ENCODE peak calls at places on chromosomes 1 and 21, in six cellular contexts. G is SJSA1, O is PC-3, L is body of pancreas, B is endothelial cell of umbilical vein, E is sigmoid colon. Z is an unnamed sample.
A peak's percentile ranks its signal among the peaks of the same experiment; 100 is the strongest.

GRCh38 chr1:240719953-240720700 is 108.2 kb upstream of the GREM2 start:
- DNase-seq in G (no peak), O (no peak), L (no peak), B (no peak), E (no peak), Z (no peak)

GRCh38 chr1:67503974-67504373 is 73.8 kb upstream of the SERBP1 start:
- DNase-seq in G (no peak), O (no peak), L (no peak), B (no peak), E (no peak), Z (no peak)

GRCh38 chr1:154963643-154964042 is 2.1 kb upstream of the PYGO2 start:
- DNase-seq in G (no peak), O (no peak), L (no peak), B (no peak), E (no peak), Z (no peak)

GRCh38 chr1:231122143-231122542 is 39.7 kb upstream of the TRIM67 start:
- DNase-seq in G (no peak), O (no peak), L (no peak), B (no peak), E (no peak), Z (no peak)

GRCh38 chr1:226637147-226637935 is 88.8 kb downstream of the STUM start:
- DNase-seq in G (no peak), O (no peak), L (no peak), B (no peak), E (peak; percentile 90), Z (no peak)

GRCh38 chr1:226798427-226799411 is 59.6 kb upstream of the ITPKB start:
- DNase-seq in G (no peak), O (no peak), L (no peak), B (peak; percentile 36), E (no peak), Z (no peak)

GRCh38 chr1:154520333-154520732 is 18.1 kb upstream of the SHE start:
- DNase-seq in G (no peak), O (no peak), L (no peak), B (peak; percentile 66), E (no peak), Z (no peak)

GRCh38 chr21:28953247-28953646 is 39.4 kb downstream of the LTN1 start:
- DNase-seq in G (no peak), O (no peak), L (no peak), B (no peak), E (no peak), Z (no peak)

GRCh38 chr1:21149862-21150432 is 26.8 kb downstream of the EIF4G3 start:
- DNase-seq in G (peak; percentile 89), O (peak; percentile 89), L (no peak), B (no peak), E (peak; percentile 72), Z (peak; percentile 72)

GRCh38 chr1:68449901-68450300 is at the start of gene RPE65:
- DNase-seq in G (no peak), O (no peak), L (no peak), B (no peak), E (no peak), Z (no peak)

GRCh38 chr1:234779160-234779538 is 169.2 kb upstream of the IRF2BP2 start:
- DNase-seq in G (peak; percentile 41), O (no peak), L (no peak), B (peak; percentile 19), E (no peak), Z (no peak)

GRCh38 chr1:48677306-48678287 is 99.1 kb downstream of the BEND5 start:
- DNase-seq in G (peak; percentile 58), O (peak; percentile 73), L (peak; percentile 78), B (peak; percentile 43), E (peak; percentile 79), Z (peak; percentile 37)

GRCh38 chr1:206496131-206496793 is 11.1 kb upstream of the RASSF5 start:
- DNase-seq in G (no peak), O (no peak), L (peak; percentile 99), B (no peak), E (no peak), Z (no peak)

GRCh38 chr1:48556161-48556850 is 84.3 kb upstream of the SPATA6 start:
- DNase-seq in G (no peak), O (peak; percentile 31), L (no peak), B (no peak), E (no peak), Z (no peak)

GRCh38 chr21:14617040-14617393 is 70.9 kb upstream of the SAMSN1 start:
- DNase-seq in G (no peak), O (no peak), L (no peak), B (no peak), E (no peak), Z (no peak)

GRCh38 chr1:20069932-20070331 is at the start of gene PLA2G5:
- DNase-seq in G (peak; percentile 28), O (no peak), L (peak; percentile 20), B (no peak), E (peak; percentile 86), Z (no peak)

GRCh38 chr1:12708956-12709555 is 6.9 kb upstream of the AADACL3 start:
- DNase-seq in G (no peak), O (no peak), L (no peak), B (no peak), E (no peak), Z (no peak)

GRCh38 chr1:66368261-66368660 is 165.7 kb upstream of the SGIP1 start:
- DNase-seq in G (no peak), O (no peak), L (no peak), B (no peak), E (no peak), Z (no peak)

GRCh38 chr21:20997633-20998455 is at the start of gene NCAM2:
- DNase-seq in G (no peak), O (peak; percentile 53), L (peak; percentile 76), B (peak; percentile 4), E (peak; percentile 86), Z (no peak)

GRCh38 chr1:222310830-222311229 is 237.1 kb downstream of the HHIPL2 start:
- DNase-seq in G (no peak), O (no peak), L (no peak), B (no peak), E (no peak), Z (no peak)

GRCh38 chr1:119266386-119266785 is 102.2 kb upstream of the HAO2 start:
- DNase-seq in G (no peak), O (no peak), L (no peak), B (no peak), E (no peak), Z (no peak)

GRCh38 chr1:44290250-44291094 is 64.6 kb downstream of the ERI3 start:
- DNase-seq in G (no peak), O (no peak), L (no peak), B (no peak), E (peak; percentile 29), Z (no peak)

GRCh38 chr1:209839875-209840491 is 12.2 kb downstream of the UTP25 start:
- DNase-seq in G (peak; percentile 86), O (peak; percentile 96), L (no peak), B (peak; percentile 99), E (no peak), Z (peak; percentile 65)

GRCh38 chr1:14842361-14842760 is 243.9 kb downstream of the KAZN start:
- DNase-seq in G (peak; percentile 80), O (peak; percentile 21), L (no peak), B (no peak), E (no peak), Z (no peak)

GRCh38 chr21:35019631-35020032 is 29.5 kb downstream of the RUNX1 start:
- DNase-seq in G (no peak), O (peak; percentile 73), L (peak; percentile 72), B (no peak), E (no peak), Z (no peak)

DNA sequence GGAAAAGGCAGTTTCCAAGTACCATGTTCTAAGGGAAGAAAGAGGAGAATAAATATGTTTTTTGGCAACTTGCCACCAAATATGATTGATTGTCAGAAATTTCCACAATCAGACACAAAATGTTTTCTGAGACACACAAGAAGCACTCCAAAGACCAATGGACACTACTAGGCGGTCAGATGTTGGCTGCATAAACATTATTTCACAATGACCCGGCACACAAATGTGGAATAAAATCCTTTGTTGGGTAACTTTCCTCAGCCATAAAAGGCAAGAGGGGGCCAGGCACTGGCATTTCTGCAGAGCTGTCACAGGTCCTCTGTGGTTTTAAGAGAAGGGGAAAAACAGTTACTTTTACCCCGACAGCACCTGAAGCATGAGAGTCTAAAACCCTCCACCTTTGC is 12.9 kb upstream of the CPLANE2 start:
- DNase-seq in G (no peak), O (peak; percentile 14), L (peak; percentile 49), B (peak; percentile 97), E (peak; percentile 85), Z (no peak)
- H3K4me1 ChIP-seq in G (peaks cover 25% of the 10 kb centered on the region), O (peaks cover 56% of the 10 kb centered on the region), L (peaks cover 63% of the 10 kb centered on the region), B (peaks cover 29% of the 10 kb centered on the region), E (peaks cover 44% of the 10 kb centered on the region), Z (no peaks in the 10 kb centered on the region)

GRCh38 chr1:17913326-17914115 is 158.4 kb downstream of the ACTL8 start:
- DNase-seq in G (no peak), O (no peak), L (no peak), B (no peak), E (no peak), Z (no peak)

GRCh38 chr1:17914987-17915386 is 159.9 kb downstream of the ACTL8 start:
- DNase-seq in G (no peak), O (no peak), L (no peak), B (no peak), E (no peak), Z (no peak)

GRCh38 chr1:17915511-17916205 is 160.5 kb downstream of the ACTL8 start:
- DNase-seq in G (no peak), O (no peak), L (no peak), B (no peak), E (no peak), Z (no peak)

GRCh38 chr1:17912491-17912890 is 157.4 kb downstream of the ACTL8 start:
- DNase-seq in G (no peak), O (no peak), L (no peak), B (no peak), E (no peak), Z (no peak)

DNA sequence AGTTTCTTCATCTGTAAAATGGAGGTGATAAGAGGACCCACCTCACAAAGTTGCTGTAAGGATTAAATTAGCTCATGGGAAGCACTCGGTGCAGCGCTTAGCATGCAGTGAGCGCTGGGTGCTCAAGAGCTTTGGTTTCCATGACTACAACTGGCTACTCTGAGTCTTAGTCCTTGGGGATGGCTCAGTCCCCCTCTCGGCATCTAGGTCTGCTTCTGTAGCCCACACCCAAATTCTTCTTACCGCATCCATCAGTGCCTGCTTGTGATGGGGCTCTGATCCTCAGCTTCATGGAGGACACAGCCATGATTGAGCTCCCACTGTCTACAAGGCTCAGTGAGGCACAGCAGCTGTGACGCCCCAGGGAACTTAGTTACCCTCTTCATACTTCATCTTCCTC is 159.0 kb downstream of the ACTL8 start:
- DNase-seq in G (no peak), O (no peak), L (no peak), B (no peak), E (no peak), Z (no peak)
- H3K4me1 ChIP-seq in G (no peaks in the 10 kb centered on the region), O (no peaks in the 10 kb centered on the region), L (peaks cover 8% of the 10 kb centered on the region), B (no peaks in the 10 kb centered on the region), E (no peaks in the 10 kb centered on the region), Z (no peaks in the 10 kb centered on the region)

DNA sequence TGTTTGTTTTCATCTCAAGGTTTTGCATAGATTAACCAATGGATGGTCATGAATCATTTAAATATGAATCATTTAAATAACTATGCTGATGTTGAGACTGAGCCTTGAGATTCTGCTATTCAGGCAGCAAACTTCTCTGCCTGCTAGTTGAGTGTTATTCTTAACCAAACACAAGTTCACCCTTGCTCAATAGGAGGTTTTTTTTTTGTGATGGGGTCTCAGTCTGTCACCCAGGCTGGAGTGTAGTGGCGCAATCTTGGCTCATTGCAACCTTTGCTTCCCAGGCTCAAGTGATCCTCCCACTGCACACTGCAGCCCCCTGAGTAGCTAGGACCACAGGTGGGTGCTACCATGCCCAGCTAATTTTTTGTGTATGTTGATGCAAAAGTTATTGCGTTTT is 103.2 kb downstream of the NOS1AP start:
- DNase-seq in G (no peak), O (no peak), L (no peak), B (no peak), E (no peak), Z (no peak)
- H3K4me1 ChIP-seq in G (no peaks in the 10 kb centered on the region), O (peaks cover 16% of the 10 kb centered on the region), L (peaks cover 21% of the 10 kb centered on the region), B (no peaks in the 10 kb centered on the region), E (peaks cover 43% of the 10 kb centered on the region), Z (peaks cover 10% of the 10 kb centered on the region)

GRCh38 chr1:2231667-2232254 is 3.6 kb downstream of the SKI start:
- DNase-seq in G (peak; percentile 60), O (peak; percentile 68), L (peak; percentile 63), B (peak; percentile 90), E (peak; percentile 95), Z (no peak)
- H3K4me1 ChIP-seq in G (peaks cover 56% of the 10 kb centered on the region), O (peaks cover 33% of the 10 kb centered on the region), L (peaks cover 80% of the 10 kb centered on the region), B (peaks cover 41% of the 10 kb centered on the region), E (peaks cover 76% of the 10 kb centered on the region), Z (peaks cover 17% of the 10 kb centered on the region)

Z was measured in HCT116.